ENCODE peak calls at places on chromosomes 13 and 19, in four cellular contexts. F is GM12878, B is K562, G is HepG2. T is an unnamed sample.

GRCh38 chr13:103130681-103131210 is 64.5 kb upstream of the SLC10A2 start:
- DNase-seq in G (peak), B (no peak), F (peak), T (no peak)

GRCh38 chr13:25775986-25776385 is 275.8 kb downstream of the SHISA2 start:
- DNase-seq in G (no peak), B (no peak), F (no peak), T (no peak)

GRCh38 chr13:52026246-52026626 is 1.7 kb downstream of the UTP14C start:
- DNase-seq in B (no peak), F (no peak), G (peak), T (no peak)

GRCh38 chr19:46413262-46414031 is at the start of gene CCDC8:
- DNase-seq in B (peak), G (no peak), F (no peak), T (peak)

GRCh38 chr13:59680429-59681024 is 483.2 kb downstream of the DIAPH3 start:
- DNase-seq in G (no peak), F (no peak), B (peak), T (no peak)

GRCh38 chr19:7738023-7738422 is 6.1 kb upstream of the CLEC4G start:
- DNase-seq in G (no peak), F (no peak), B (no peak), T (no peak)

GRCh38 chr13:27186295-27186694 is 14.7 kb upstream of the USP12 start:
- DNase-seq in F (no peak), G (no peak), B (no peak), T (no peak)

GRCh38 chr13:76975863-76976262 is 16.0 kb upstream of the CLN5 start:
- DNase-seq in B (no peak), F (no peak), G (no peak), T (no peak)

GRCh38 chr13:40562975-40563349 is 103.5 kb downstream of the FOXO1 start:
- DNase-seq in B (no peak), F (no peak), G (no peak), T (no peak)

GRCh38 chr19:38699647-38700349 is 44.5 kb downstream of the CAPN12 start:
- DNase-seq in B (no peak), G (no peak), F (no peak), T (no peak)

GRCh38 chr13:45063261-45063870 is 56.9 kb upstream of the GTF2F2 start:
- DNase-seq in B (no peak), G (no peak), F (no peak), T (no peak)

GRCh38 chr19:53037101-53038097 is 7.1 kb upstream of the ERVV-2 start:
- DNase-seq in G (no peak), B (peak), F (no peak), T (peak)
- TF ChIP-seq ATF2 in G (no peak), B (no peak), F (no peak), T (no peak)

GRCh38 chr19:977058-977464 is 7.1 kb upstream of the WDR18 start:
- DNase-seq in B (no peak), F (no peak), G (no peak), T (no peak)

GRCh38 chr19:973726-974563 is 10.2 kb upstream of the WDR18 start:
- DNase-seq in B (no peak), F (no peak), G (no peak), T (no peak)

GRCh38 chr19:979318-979741 is 4.8 kb upstream of the WDR18 start:
- DNase-seq in G (no peak), B (no peak), F (no peak), T (no peak)

GRCh38 chr19:974564-975257 is 9.4 kb upstream of the WDR18 start:
- DNase-seq in F (no peak), G (no peak), B (no peak), T (no peak)

GRCh38 chr19:976476-976875 is 7.7 kb upstream of the WDR18 start:
- DNase-seq in F (no peak), G (no peak), B (no peak), T (no peak)
- TF ChIP-seq TCF7 in F (no peak), G (no peak), B (no peak), T (no peak)

GRCh38 chr13:42495256-42495655 is 78.7 kb upstream of the TNFSF11 start:
- DNase-seq in F (no peak), G (no peak), B (no peak), T (no peak)

GRCh38 chr13:42494157-42494556 is 79.8 kb upstream of the TNFSF11 start:
- DNase-seq in B (no peak), F (no peak), G (no peak), T (no peak)

GRCh38 chr13:42498521-42498920 is 75.4 kb upstream of the TNFSF11 start:
- DNase-seq in F (no peak), B (no peak), G (no peak), T (no peak)

GRCh38 chr13:42497798-42498197 is 76.2 kb upstream of the TNFSF11 start:
- DNase-seq in B (no peak), F (peak), G (no peak), T (no peak)

DNA sequence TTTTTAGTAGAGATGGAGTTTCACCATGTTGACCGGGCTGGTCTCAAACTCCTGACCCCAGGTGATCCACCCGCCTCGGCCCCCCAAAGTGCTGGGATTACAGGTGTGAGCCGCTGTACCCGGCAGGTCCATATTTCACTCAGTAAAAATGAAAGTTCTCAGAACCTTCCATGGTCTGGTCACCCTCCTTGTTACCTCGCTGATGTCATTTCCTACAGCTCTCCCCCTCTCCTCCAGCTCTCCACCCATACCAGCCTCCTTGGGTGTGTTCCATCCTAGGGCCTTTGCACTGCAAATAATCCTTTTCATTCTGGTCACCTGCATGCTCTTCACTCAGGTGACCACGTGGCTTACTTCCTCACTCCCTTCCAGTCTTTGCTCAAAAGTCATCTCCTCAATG is 78.2 kb upstream of the TNFSF11 start:
- DNase-seq in F (no peak), G (no peak), B (no peak), T (no peak)
- TF ChIP-seq USF2 in F (no peak), G (no peak), B (no peak), T (no peak)

GRCh38 chr13:112441226-112441625 is 65.1 kb downstream of the SPACA7 start:
- DNase-seq in G (no peak), B (no peak), F (no peak), T (no peak)
- TF ChIP-seq ATF2 in G (no peak), B (no peak), F (no peak), T (no peak)

DNA sequence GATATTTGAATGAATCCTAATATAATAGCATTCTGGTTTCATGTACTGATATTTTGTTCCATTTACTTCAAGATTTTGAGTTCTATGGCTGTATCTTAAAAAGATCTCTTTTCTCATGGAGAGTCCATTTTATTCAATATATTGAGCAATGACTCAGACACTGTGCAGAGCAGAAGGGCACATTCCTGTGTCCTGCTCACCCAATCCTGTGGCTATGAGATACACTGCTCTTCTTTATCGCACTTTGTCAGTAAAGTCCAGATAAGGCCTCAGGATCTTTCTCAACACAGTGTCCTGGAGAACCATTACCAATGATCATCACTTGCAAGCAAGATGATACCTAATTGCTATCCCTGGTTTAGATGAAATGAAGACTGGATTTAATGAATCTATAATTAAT is 155.0 kb downstream of the CYSLTR2 start:
- DNase-seq in G (peak), F (no peak), B (peak), T (no peak)
- TF ChIP-seq TCF7 in G (no peak), F (no peak), B (no peak), T (no peak)

DNA sequence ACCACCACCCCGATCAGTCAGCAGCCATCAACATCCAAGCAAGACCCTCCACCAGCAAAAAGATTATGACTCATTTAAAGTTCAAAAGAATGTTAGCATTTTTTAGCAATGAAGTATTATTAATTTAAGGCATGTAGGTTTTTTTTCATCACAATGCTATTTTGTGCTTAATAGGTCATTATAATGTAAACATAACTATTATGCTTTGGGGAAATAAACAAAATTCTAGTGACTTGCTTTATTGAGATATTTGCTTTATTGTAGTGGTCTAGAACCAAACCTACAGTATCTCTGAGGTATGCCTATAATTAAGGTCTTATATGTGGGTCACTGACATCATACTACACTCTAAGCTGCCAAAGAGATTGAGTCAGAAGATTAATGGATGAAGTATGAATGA is 20.0 kb downstream of the KLF12 start:
- DNase-seq in G (no peak), F (no peak), B (no peak), T (no peak)
- TF ChIP-seq USF2 in G (no peak), F (no peak), B (no peak), T (no peak)

DNA sequence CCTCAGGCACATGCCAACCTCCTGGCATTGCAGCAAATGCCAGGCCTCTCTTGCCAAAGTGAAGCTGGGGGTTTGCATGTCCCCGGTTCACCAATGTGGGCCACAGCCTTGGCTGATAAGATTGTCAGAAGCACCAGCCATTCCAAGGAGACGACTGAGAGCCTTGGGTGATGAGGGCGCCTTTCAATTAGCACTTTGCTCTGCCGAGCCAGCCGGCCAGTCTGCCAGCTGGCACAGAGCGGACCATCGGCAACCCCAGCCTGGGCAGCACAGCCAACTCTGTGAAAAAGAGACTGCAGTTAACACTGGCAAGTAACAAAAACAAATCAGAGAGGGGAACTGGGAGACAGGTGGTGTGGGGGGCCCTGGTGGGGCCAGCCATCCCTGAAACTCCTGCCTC is 67.3 kb downstream of the EFNB2 start:
- DNase-seq in B (no peak), G (no peak), F (no peak), T (no peak)
- TF ChIP-seq ATF2 in B (no peak), G (no peak), F (no peak), T (no peak)

DNA sequence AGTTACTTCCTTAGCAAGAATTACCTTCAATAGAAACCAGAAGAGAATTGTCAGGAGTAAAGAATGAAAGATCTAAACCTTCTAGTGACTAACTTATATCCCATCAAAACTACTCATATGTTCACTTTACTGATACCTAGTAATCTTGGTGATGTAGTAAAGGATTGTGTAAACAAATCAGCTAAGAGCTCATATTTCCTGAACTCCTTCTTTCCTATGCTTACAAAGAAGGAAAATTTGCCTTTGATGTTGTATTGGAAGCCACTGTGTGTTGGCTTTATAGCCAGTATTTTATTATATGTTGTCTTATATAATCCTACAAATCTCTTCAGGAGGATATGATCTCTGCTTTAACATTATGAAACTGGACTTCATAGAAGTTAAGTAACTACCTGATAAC is 671.0 kb downstream of the PCDH9 start:
- DNase-seq in B (no peak), G (no peak), F (no peak), T (no peak)
- TF ChIP-seq TCF7 in B (no peak), G (no peak), F (no peak), T (no peak)

GRCh38 chr13:74795526-74795925 is 661.3 kb upstream of the KLF12 start:
- DNase-seq in G (no peak), F (no peak), B (no peak), T (no peak)
- TF ChIP-seq USF2 in G (no peak), F (no peak), B (no peak), T (no peak)

DNA sequence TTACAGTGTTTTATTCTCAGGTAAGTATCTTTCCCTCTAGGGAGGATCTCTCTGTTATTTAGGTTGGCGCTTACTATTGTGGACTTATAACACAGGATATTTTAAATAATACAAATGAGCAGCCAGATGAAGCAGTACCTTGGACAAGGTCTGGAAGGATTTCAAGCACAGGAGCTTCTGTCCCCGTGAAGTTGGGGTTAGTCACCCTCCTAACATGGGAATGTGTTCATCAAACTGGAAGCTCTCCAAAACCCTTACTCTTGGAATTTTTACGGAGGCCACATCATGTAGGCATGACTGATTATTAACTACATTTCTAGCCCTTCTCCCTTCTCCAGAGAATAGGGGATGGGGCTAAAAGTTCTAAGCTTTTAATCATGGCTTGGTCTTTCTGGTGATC is 38.3 kb upstream of the SPRY2 start:
- DNase-seq in F (no peak), G (no peak), B (no peak), T (no peak)
- TF ChIP-seq ATF2 in F (no peak), G (no peak), B (no peak), T (no peak)